ENCODE peak calls at places on chromosomes 3 and 15, in four cellular contexts. One of them, this sample, is unnamed.

GRCh38 chr3:43699864-43700263 is 9.1 kb downstream of the ABHD5 start:
- DNase-seq in activated naive CD8-positive, alpha-beta T cell treated with anti-CD3 and anti-CD28 coated beads, Interleukin-2, amount 50 U/mL, for 24 hours: no peak
- DNase-seq in activated B cell treated with CpG ODN at 0.5 μM for 24 hours: no peak
- DNase-seq in IMR-90: peak
- DNase-seq in this sample: no peak

GRCh38 chr3:124791142-124791541 is 60.9 kb downstream of the UMPS start:
- DNase-seq in activated B cell treated with CpG ODN at 0.5 μM for 24 hours: no peak
- DNase-seq in IMR-90: peak
- DNase-seq in activated naive CD8-positive, alpha-beta T cell treated with anti-CD3 and anti-CD28 coated beads, Interleukin-2, amount 50 U/mL, for 24 hours: no peak
- DNase-seq in this sample: no peak

GRCh38 chr3:72487946-72488735 is 360.1 kb downstream of the SHQ1 start:
- DNase-seq in activated naive CD8-positive, alpha-beta T cell treated with anti-CD3 and anti-CD28 coated beads, Interleukin-2, amount 50 U/mL, for 24 hours: no peak
- DNase-seq in activated B cell treated with CpG ODN at 0.5 μM for 24 hours: no peak
- DNase-seq in IMR-90: peak
- DNase-seq in this sample: no peak

GRCh38 chr15:67109141-67110034 is 44.0 kb downstream of the SMAD3 start:
- DNase-seq in activated B cell treated with CpG ODN at 0.5 μM for 24 hours: peak
- DNase-seq in activated naive CD8-positive, alpha-beta T cell treated with anti-CD3 and anti-CD28 coated beads, Interleukin-2, amount 50 U/mL, for 24 hours: peak
- DNase-seq in IMR-90: peak
- DNase-seq in this sample: no peak

GRCh38 chr3:128735884-128736283 is 9.9 kb downstream of the RAB7A start:
- DNase-seq in IMR-90: no peak
- DNase-seq in activated B cell treated with CpG ODN at 0.5 μM for 24 hours: no peak
- DNase-seq in activated naive CD8-positive, alpha-beta T cell treated with anti-CD3 and anti-CD28 coated beads, Interleukin-2, amount 50 U/mL, for 24 hours: no peak
- DNase-seq in this sample: no peak

GRCh38 chr15:45642203-45642932 is 7.5 kb downstream of the SQOR start:
- DNase-seq in activated B cell treated with CpG ODN at 0.5 μM for 24 hours: no peak
- DNase-seq in activated naive CD8-positive, alpha-beta T cell treated with anti-CD3 and anti-CD28 coated beads, Interleukin-2, amount 50 U/mL, for 24 hours: no peak
- DNase-seq in IMR-90: peak
- DNase-seq in this sample: no peak

GRCh38 chr15:47179988-47180387 is 537.3 kb upstream of the SEMA6D start:
- DNase-seq in activated B cell treated with CpG ODN at 0.5 μM for 24 hours: no peak
- DNase-seq in activated naive CD8-positive, alpha-beta T cell treated with anti-CD3 and anti-CD28 coated beads, Interleukin-2, amount 50 U/mL, for 24 hours: no peak
- DNase-seq in IMR-90: no peak
- DNase-seq in this sample: no peak

GRCh38 chr15:33132722-33133345 is 61.7 kb downstream of the FMN1 start:
- DNase-seq in activated naive CD8-positive, alpha-beta T cell treated with anti-CD3 and anti-CD28 coated beads, Interleukin-2, amount 50 U/mL, for 24 hours: no peak
- DNase-seq in IMR-90: peak
- DNase-seq in activated B cell treated with CpG ODN at 0.5 μM for 24 hours: no peak
- DNase-seq in this sample: peak

GRCh38 chr15:66948294-66948693 is 117.1 kb upstream of the SMAD3 start:
- DNase-seq in activated B cell treated with CpG ODN at 0.5 μM for 24 hours: no peak
- DNase-seq in IMR-90: peak
- DNase-seq in activated naive CD8-positive, alpha-beta T cell treated with anti-CD3 and anti-CD28 coated beads, Interleukin-2, amount 50 U/mL, for 24 hours: no peak
- DNase-seq in this sample: no peak

GRCh38 chr15:67178569-67179210 is 75.8 kb downstream of the AAGAB start:
- DNase-seq in activated naive CD8-positive, alpha-beta T cell treated with anti-CD3 and anti-CD28 coated beads, Interleukin-2, amount 50 U/mL, for 24 hours: no peak
- DNase-seq in activated B cell treated with CpG ODN at 0.5 μM for 24 hours: no peak
- DNase-seq in IMR-90: peak
- DNase-seq in this sample: peak

GRCh38 chr3:94234177-94234788 is 171.4 kb downstream of the NSUN3 start:
- DNase-seq in activated naive CD8-positive, alpha-beta T cell treated with anti-CD3 and anti-CD28 coated beads, Interleukin-2, amount 50 U/mL, for 24 hours: no peak
- DNase-seq in IMR-90: peak
- DNase-seq in activated B cell treated with CpG ODN at 0.5 μM for 24 hours: no peak
- DNase-seq in this sample: peak

GRCh38 chr3:95341314-95341713 is 1278.5 kb downstream of the NSUN3 start:
- DNase-seq in activated naive CD8-positive, alpha-beta T cell treated with anti-CD3 and anti-CD28 coated beads, Interleukin-2, amount 50 U/mL, for 24 hours: no peak
- DNase-seq in IMR-90: no peak
- DNase-seq in activated B cell treated with CpG ODN at 0.5 μM for 24 hours: no peak
- DNase-seq in this sample: no peak

GRCh38 chr3:278300-279064 is 81.9 kb downstream of the CHL1 start:
- DNase-seq in activated naive CD8-positive, alpha-beta T cell treated with anti-CD3 and anti-CD28 coated beads, Interleukin-2, amount 50 U/mL, for 24 hours: no peak
- DNase-seq in activated B cell treated with CpG ODN at 0.5 μM for 24 hours: peak
- DNase-seq in IMR-90: no peak
- DNase-seq in this sample: no peak

GRCh38 chr15:42616107-42616506 is 40.7 kb downstream of the STARD9 start:
- DNase-seq in IMR-90: no peak
- DNase-seq in activated B cell treated with CpG ODN at 0.5 μM for 24 hours: no peak
- DNase-seq in activated naive CD8-positive, alpha-beta T cell treated with anti-CD3 and anti-CD28 coated beads, Interleukin-2, amount 50 U/mL, for 24 hours: no peak
- DNase-seq in this sample: no peak

GRCh38 chr3:21435871-21436270 is 315.1 kb downstream of the ZNF385D start:
- DNase-seq in activated naive CD8-positive, alpha-beta T cell treated with anti-CD3 and anti-CD28 coated beads, Interleukin-2, amount 50 U/mL, for 24 hours: no peak
- DNase-seq in activated B cell treated with CpG ODN at 0.5 μM for 24 hours: no peak
- DNase-seq in IMR-90: peak
- DNase-seq in this sample: no peak

GRCh38 chr3:59749291-59749690 is 699.5 kb upstream of the CFAP20DC start:
- DNase-seq in activated naive CD8-positive, alpha-beta T cell treated with anti-CD3 and anti-CD28 coated beads, Interleukin-2, amount 50 U/mL, for 24 hours: no peak
- DNase-seq in activated B cell treated with CpG ODN at 0.5 μM for 24 hours: no peak
- DNase-seq in IMR-90: peak
- DNase-seq in this sample: no peak

GRCh38 chr15:48644498-48644826 is 1.0 kb downstream of the FBN1 start:
- DNase-seq in activated B cell treated with CpG ODN at 0.5 μM for 24 hours: no peak
- DNase-seq in activated naive CD8-positive, alpha-beta T cell treated with anti-CD3 and anti-CD28 coated beads, Interleukin-2, amount 50 U/mL, for 24 hours: no peak
- DNase-seq in IMR-90: peak
- DNase-seq in this sample: no peak

GRCh38 chr15:73631915-73632669 is 1.1 kb downstream of the NPTN start:
- DNase-seq in activated B cell treated with CpG ODN at 0.5 μM for 24 hours: no peak
- DNase-seq in IMR-90: peak
- DNase-seq in activated naive CD8-positive, alpha-beta T cell treated with anti-CD3 and anti-CD28 coated beads, Interleukin-2, amount 50 U/mL, for 24 hours: peak
- DNase-seq in this sample: peak

GRCh38 chr15:32106401-32107381 is 76.4 kb downstream of the CHRNA7 start:
- DNase-seq in activated B cell treated with CpG ODN at 0.5 μM for 24 hours: no peak
- DNase-seq in activated naive CD8-positive, alpha-beta T cell treated with anti-CD3 and anti-CD28 coated beads, Interleukin-2, amount 50 U/mL, for 24 hours: no peak
- DNase-seq in IMR-90: no peak
- DNase-seq in this sample: no peak

GRCh38 chr15:71219101-71219500 is 103.8 kb downstream of the THSD4 start:
- DNase-seq in activated B cell treated with CpG ODN at 0.5 μM for 24 hours: no peak
- DNase-seq in IMR-90: no peak
- DNase-seq in activated naive CD8-positive, alpha-beta T cell treated with anti-CD3 and anti-CD28 coated beads, Interleukin-2, amount 50 U/mL, for 24 hours: no peak
- DNase-seq in this sample: no peak

GRCh38 chr15:94965593-94965992 is 734.2 kb downstream of the MCTP2 start:
- DNase-seq in activated B cell treated with CpG ODN at 0.5 μM for 24 hours: no peak
- DNase-seq in IMR-90: no peak
- DNase-seq in activated naive CD8-positive, alpha-beta T cell treated with anti-CD3 and anti-CD28 coated beads, Interleukin-2, amount 50 U/mL, for 24 hours: no peak
- DNase-seq in this sample: peak

GRCh38 chr3:36635731-36636130 is 128.6 kb downstream of the DCLK3 start:
- DNase-seq in IMR-90: peak
- DNase-seq in activated B cell treated with CpG ODN at 0.5 μM for 24 hours: no peak
- DNase-seq in activated naive CD8-positive, alpha-beta T cell treated with anti-CD3 and anti-CD28 coated beads, Interleukin-2, amount 50 U/mL, for 24 hours: no peak
- DNase-seq in this sample: no peak

GRCh38 chr15:82168757-82169156 is 93.8 kb downstream of the EFL1 start:
- DNase-seq in activated naive CD8-positive, alpha-beta T cell treated with anti-CD3 and anti-CD28 coated beads, Interleukin-2, amount 50 U/mL, for 24 hours: no peak
- DNase-seq in IMR-90: no peak
- DNase-seq in activated B cell treated with CpG ODN at 0.5 μM for 24 hours: no peak
- DNase-seq in this sample: no peak

This sample was measured in K562.